ENCODE peak calls at places on chromosome 17, in nine cellular contexts. E is adrenal gland; K is GM12891; N is GM13976; D is CD4-positive, alpha-beta T cell; P is ACHN; I is Caki2; A is astrocyte; Y is neural progenitor cell. O is an unnamed sample.

GRCh38 chr17:55577011-55577586 is 65.8 kb upstream of the SMIM36 start:
- DNase-seq in E (peak), K (no peak), N (peak), D (peak), P (no peak), I (peak), A (peak), Y (no peak), O (no peak)

GRCh38 chr17:7403043-7403901 is 625 bp downstream of the TMEM256 start:
- DNase-seq in E (no peak), K (no peak), N (no peak), D (no peak), P (no peak), I (peak), A (no peak), Y (peak), O (no peak)

GRCh38 chr17:39970157-39970692 is 7.4 kb downstream of the GSDMA start:
- DNase-seq in E (no peak), K (no peak), N (no peak), D (no peak), P (no peak), I (no peak), A (no peak), Y (no peak), O (no peak)

GRCh38 chr17:31392856-31393748 is 1.6 kb downstream of the RAB11FIP4 start:
- DNase-seq in E (no peak), K (no peak), N (no peak), D (no peak), P (peak), I (no peak), A (no peak), Y (no peak), O (no peak)

GRCh38 chr17:61289408-61290385 is 109.9 kb upstream of the TBX2 start:
- DNase-seq in E (no peak), K (no peak), N (no peak), D (no peak), P (no peak), I (no peak), A (no peak), Y (no peak), O (no peak)

GRCh38 chr17:39270923-39271322 is 45.2 kb upstream of the STAC2 start:
- DNase-seq in E (no peak), K (peak), N (peak), D (no peak), P (peak), I (peak), A (peak), Y (no peak), O (no peak)

GRCh38 chr17:32276217-32276616 is 10.6 kb downstream of the RHBDL3 start:
- DNase-seq in E (no peak), K (no peak), N (peak), D (no peak), P (no peak), I (no peak), A (no peak), Y (no peak), O (no peak)

GRCh38 chr17:50865060-50865867 is 890 bp downstream of the TOB1 start:
- DNase-seq in E (peak), K (no peak), N (peak), D (peak), P (peak), I (peak), A (peak), Y (peak), O (no peak)

GRCh38 chr17:30964878-30965277 is 6.0 kb upstream of the RNF135 start:
- DNase-seq in E (no peak), K (no peak), N (no peak), D (no peak), P (no peak), I (no peak), A (no peak), Y (no peak), O (no peak)

O was measured in brain pericyte.